ENCODE peak calls at places on chromosomes 5 and 9, in eight cellular contexts. W, E, R, Z, O, L, C and V are unnamed samples.
A peak's percentile ranks its signal among the peaks of the same experiment; 100 is the strongest.

GRCh38 chr5:56459394-56459793 is 226.3 kb upstream of the ANKRD55 start:
- DNase-seq in C (no peak), O (no peak), L (no peak), R (no peak), Z (no peak), W (no peak), E (no peak), V (no peak)

GRCh38 chr5:154199263-154199662 is 8.7 kb downstream of the GALNT10 start:
- DNase-seq in E (no peak), O (no peak), W (no peak), C (no peak), R (no peak), L (no peak), Z (no peak), V (no peak)

GRCh38 chr9:101418518-101419111 is 17.0 kb downstream of the ALDOB start:
- DNase-seq in R (peak; percentile 25), Z (no peak), E (no peak), C (no peak), W (no peak), O (no peak), L (no peak), V (peak; percentile 43)

GRCh38 chr5:14588145-14588544 is 6.6 kb downstream of the OTULINL start:
- DNase-seq in E (no peak), L (no peak), Z (no peak), R (no peak), W (no peak), O (no peak), C (no peak), V (no peak)

GRCh38 chr9:103898550-103898949 is 195.6 kb upstream of the SMC2 start:
- DNase-seq in L (no peak), E (no peak), O (no peak), R (no peak), C (no peak), Z (no peak), W (no peak), V (no peak)

GRCh38 chr9:3330792-3331420 is 194.9 kb downstream of the RFX3 start:
- DNase-seq in C (no peak), L (no peak), R (peak; percentile 34), O (no peak), W (no peak), Z (no peak), E (peak; percentile 94), V (peak; percentile 78)

GRCh38 chr5:160787247-160787646 is 64.8 kb downstream of the ATP10B start:
- DNase-seq in E (peak; percentile 20), W (peak; percentile 63), L (no peak), R (no peak), Z (no peak), O (no peak), C (peak; percentile 81), V (no peak)

GRCh38 chr9:121566401-121567141 is 66.9 kb upstream of the GGTA1 start:
- DNase-seq in Z (no peak), E (peak; percentile 28), C (peak; percentile 13), O (peak; percentile 78), L (peak; percentile 55), R (peak; percentile 60), W (no peak), V (peak; percentile 71)

GRCh38 chr5:23305055-23305454 is 202.4 kb upstream of the PRDM9 start:
- DNase-seq in C (no peak), O (no peak), W (no peak), E (no peak), L (no peak), R (no peak), Z (no peak), V (no peak)

GRCh38 chr5:1663186-1663585 is 136.5 kb downstream of the MRPL36 start:
- DNase-seq in W (peak; percentile 30), C (no peak), O (no peak), R (no peak), L (no peak), Z (peak; percentile 73), E (no peak), V (no peak)

GRCh38 chr9:136695955-136696354 is 8.7 kb upstream of the AGPAT2 start:
- DNase-seq in E (no peak), W (peak; percentile 80), O (no peak), L (no peak), R (no peak), Z (no peak), C (peak; percentile 42), V (no peak)

GRCh38 chr5:13470256-13470655 is 474.2 kb downstream of the DNAH5 start:
- DNase-seq in Z (no peak), R (no peak), C (no peak), L (no peak), W (no peak), E (no peak), O (no peak), V (no peak)

GRCh38 chr9:137353223-137354152 is 51.4 kb upstream of the NRARP start:
- DNase-seq in R (no peak), O (peak; percentile 81), L (no peak), C (no peak), W (no peak), Z (peak; percentile 26), E (no peak), V (no peak)

GRCh38 chr9:122382901-122383850 is 12.4 kb downstream of the PTGS1 start:
- DNase-seq in R (peak; percentile 95), L (no peak), O (no peak), C (no peak), W (no peak), E (no peak), Z (peak; percentile 79), V (peak; percentile 88)

DNA sequence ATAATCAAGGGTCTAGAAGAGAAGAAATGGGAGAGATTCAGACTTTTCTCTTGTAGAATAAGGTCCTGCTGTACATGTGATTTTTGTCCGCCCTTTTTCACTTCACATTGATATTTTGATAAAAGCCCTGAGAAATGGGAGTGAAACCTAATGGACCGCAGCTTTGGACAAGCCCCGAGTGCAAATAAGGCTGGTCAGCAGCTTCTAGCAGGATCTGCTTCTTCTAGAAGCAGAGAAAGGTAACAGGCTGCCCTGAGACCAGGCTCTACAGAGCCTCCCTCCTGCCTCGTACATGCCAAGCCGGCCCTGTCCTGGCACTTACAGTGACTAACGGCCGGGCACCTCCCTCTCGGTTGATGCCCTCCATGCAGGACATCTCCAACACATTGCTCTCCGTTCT is 33.4 kb downstream of the ACER2 start:
- DNase-seq in R (no peak), C (no peak), W (no peak), O (no peak), Z (no peak), L (no peak), E (no peak), V (no peak)
- TF ChIP-seq CTCF in R (no peak), C (no peak), W (no peak), O (no peak), Z (no peak), L (no peak), E (no peak), V (no peak)

GRCh38 chr5:68169898-68170297 is 45.7 kb upstream of the PIK3R1 start:
- DNase-seq in C (peak; percentile 21), O (no peak), Z (no peak), L (no peak), E (no peak), W (no peak), R (no peak), V (peak; percentile 49)
- H3K4me3 ChIP-seq in C (no peak overlapping the region), O (no peak overlapping the region), Z (no peak overlapping the region), L (no peak overlapping the region), E (no peak overlapping the region), W (no peak overlapping the region), R (no peak overlapping the region), V (no peak overlapping the region)

DNA sequence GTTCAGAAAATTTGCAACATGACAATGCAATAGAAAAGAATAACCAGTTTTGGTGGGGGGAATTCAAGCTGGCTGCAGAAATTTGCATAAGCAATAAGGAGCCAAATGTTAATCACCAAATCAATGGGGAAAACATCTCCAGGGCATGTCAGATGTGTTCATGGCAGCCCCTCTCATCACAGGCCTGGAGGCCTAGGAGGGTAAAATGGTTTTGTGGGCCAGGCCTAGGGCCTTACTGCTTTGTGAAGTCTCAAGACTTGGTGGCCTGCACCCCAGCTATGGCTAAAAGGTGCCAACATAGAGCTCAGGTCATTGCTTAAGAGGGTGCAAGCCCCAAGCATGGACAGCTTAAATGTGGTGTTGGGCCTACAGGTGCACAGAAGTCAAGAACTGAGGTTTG is 29.7 kb upstream of the SLC36A1 start:
- DNase-seq in W (no peak), E (no peak), Z (no peak), O (no peak), C (no peak), L (no peak), R (no peak), V (no peak)
- TF ChIP-seq CTCF in W (no peak), E (no peak), Z (no peak), O (no peak), C (no peak), L (no peak), R (no peak), V (no peak)

DNA sequence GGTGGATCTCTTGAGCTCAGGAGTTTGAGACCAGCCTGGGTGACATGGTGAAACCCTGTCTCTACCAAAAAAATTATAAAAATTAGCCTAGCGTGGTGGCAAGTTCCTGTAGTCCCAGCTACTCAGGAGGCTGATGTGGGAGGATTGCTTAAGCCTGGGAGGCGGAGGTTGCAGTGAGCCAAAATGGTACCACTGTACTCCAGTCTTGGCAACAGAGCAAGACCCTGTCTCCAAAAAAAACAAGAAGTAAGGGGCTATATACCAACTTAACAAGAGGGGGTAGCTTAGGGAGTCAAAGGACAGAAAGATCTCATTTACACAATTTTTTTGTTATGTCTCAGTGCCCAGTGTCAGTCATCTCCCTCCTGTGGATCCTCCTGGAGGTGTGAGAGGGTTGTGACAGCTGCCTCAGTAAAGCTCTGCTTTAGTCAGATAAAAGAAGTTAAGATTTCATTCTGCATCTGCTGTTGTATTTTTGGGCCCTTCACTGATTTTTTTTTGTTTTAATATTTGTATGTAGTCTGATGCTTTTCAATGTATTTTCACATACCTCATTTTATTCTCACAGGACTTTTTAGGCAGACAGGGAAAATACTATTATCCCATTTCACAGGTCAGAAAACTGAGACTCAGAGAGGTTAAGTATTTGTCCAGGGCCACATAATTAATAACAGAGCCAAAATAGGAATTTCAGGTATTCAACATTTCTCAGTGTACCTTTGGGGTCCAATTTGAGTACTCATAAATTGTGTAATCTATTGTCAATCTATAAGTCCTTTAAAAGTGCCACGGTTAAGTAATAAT is 120.9 kb upstream of the GRHPR start:
- DNase-seq in C (no peak), O (no peak), R (no peak), Z (no peak), E (no peak), W (no peak), L (no peak), V (no peak)
- H3K4me3 ChIP-seq in C (no peak overlapping the region), O (no peak overlapping the region), R (no peak overlapping the region), Z (no peak overlapping the region), E (no peak overlapping the region), W (no peak overlapping the region), L (no peak overlapping the region), V (no peak overlapping the region)

DNA sequence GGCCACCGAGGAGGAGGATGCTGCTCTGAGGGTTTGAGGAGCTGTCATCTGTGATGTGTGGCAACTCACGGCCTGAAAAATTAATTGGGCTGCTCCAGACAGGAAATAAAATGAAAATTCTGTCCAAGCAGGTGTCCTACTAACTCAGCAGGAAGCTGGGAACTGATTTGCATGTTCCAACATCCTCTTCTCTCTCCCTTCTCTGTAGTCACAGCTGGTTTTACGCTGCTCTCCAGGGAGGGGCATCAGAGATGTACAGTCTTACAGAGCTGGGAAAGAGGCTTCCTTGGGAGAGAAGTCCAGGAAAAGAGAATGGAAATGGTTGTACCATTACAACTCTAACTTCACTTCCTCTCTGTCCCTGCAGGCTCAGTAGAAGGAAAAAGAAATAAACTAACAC is 24.2 kb upstream of the SIL1 start:
- DNase-seq in L (no peak), C (no peak), R (no peak), E (no peak), W (no peak), Z (no peak), O (no peak), V (no peak)
- TF ChIP-seq CTCF in L (no peak), C (no peak), R (no peak), E (no peak), W (no peak), Z (no peak), O (no peak), V (no peak)

GRCh38 chr5:123119334-123119986 is 30.4 kb downstream of the PRDM6 start:
- DNase-seq in O (no peak), C (no peak), W (no peak), Z (no peak), L (no peak), E (no peak), R (peak; percentile 83), V (peak; percentile 32)
- H3K4me3 ChIP-seq in O (no peak overlapping the region), C (no peak overlapping the region), W (no peak overlapping the region), Z (no peak overlapping the region), L (peak overlapping the region; percentile 52), E (no peak overlapping the region), R (peak overlapping the region; percentile 4), V (peak overlapping the region; percentile 13)